ENCODE peak calls at places on chromosomes 13 and 19, in seven cellular contexts. Y is heart right ventricle, X is tibial artery, I is fibroblast of mammary gland, A is BJ, Z is Peyer's patch, F is lower leg skin. L is an unnamed sample.

GRCh38 chr19:45469835-45470146 is 2.0 kb downstream of the FOSB start:
- DNase-seq in A (no peak), F (no peak), I (no peak), X (no peak), Z (no peak), Y (no peak), L (no peak)

GRCh38 chr13:35785563-35786327 is 309.3 kb upstream of the MAB21L1 start:
- DNase-seq in F (no peak), X (no peak), A (no peak), Z (no peak), I (no peak), Y (no peak), L (no peak)

GRCh38 chr13:44694842-44695241 is 118.7 kb upstream of the TSC22D1 start:
- DNase-seq in A (no peak), I (no peak), Z (no peak), X (no peak), F (no peak), Y (no peak), L (no peak)

GRCh38 chr13:113499936-113500335 is 9.4 kb upstream of the DCUN1D2 start:
- DNase-seq in Y (no peak), Z (no peak), I (peak), F (no peak), X (no peak), A (peak), L (no peak)

GRCh38 chr19:39499082-39499642 is 415 bp downstream of the DLL3 start:
- DNase-seq in Y (no peak), I (no peak), Z (no peak), A (no peak), X (no peak), F (no peak), L (no peak)

GRCh38 chr19:39310558-39311311 is 9.9 kb downstream of the LRFN1 start:
- DNase-seq in Z (no peak), Y (no peak), F (no peak), X (no peak), I (no peak), A (no peak), L (no peak)

GRCh38 chr19:42323852-42324654 is 1.4 kb upstream of the MEGF8 start:
- DNase-seq in Y (no peak), I (no peak), F (no peak), X (no peak), A (no peak), Z (no peak), L (no peak)

GRCh38 chr19:46828484-46828883 is 22.2 kb downstream of the AP2S1 start:
- DNase-seq in A (no peak), X (no peak), I (peak), F (no peak), Z (no peak), Y (no peak), L (no peak)

GRCh38 chr19:4891066-4891465 is 11.6 kb downstream of the ARRDC5 start:
- DNase-seq in Z (no peak), A (no peak), Y (peak), I (no peak), X (no peak), F (no peak), L (no peak)

DNA sequence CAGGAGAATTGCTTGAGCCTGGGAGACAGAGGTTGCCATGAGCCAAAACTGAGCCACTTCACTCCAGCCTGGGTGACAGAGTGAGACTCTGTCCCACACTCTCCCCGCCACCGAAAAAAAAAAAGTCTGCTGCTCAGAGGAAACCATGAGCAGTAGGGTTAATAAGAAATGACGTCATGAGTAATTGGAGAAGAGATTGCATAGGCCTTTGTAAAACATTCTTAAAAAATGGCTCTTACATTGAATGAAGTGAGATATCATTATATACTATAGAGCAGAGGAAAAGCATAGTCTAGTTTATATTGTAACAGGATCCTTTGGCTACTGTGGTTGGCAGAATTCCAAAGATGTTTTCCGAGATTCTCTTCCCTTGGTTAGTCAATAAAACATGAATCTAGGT is 228.2 kb downstream of the PCDH20 start:
- DNase-seq in I (no peak), Z (no peak), Y (no peak), X (no peak), A (no peak), F (no peak), L (no peak)
- TF ChIP-seq CTCF in I (no peak), Z (no peak), Y (no peak), X (no peak), A (no peak), F (no peak), L (no peak)

DNA sequence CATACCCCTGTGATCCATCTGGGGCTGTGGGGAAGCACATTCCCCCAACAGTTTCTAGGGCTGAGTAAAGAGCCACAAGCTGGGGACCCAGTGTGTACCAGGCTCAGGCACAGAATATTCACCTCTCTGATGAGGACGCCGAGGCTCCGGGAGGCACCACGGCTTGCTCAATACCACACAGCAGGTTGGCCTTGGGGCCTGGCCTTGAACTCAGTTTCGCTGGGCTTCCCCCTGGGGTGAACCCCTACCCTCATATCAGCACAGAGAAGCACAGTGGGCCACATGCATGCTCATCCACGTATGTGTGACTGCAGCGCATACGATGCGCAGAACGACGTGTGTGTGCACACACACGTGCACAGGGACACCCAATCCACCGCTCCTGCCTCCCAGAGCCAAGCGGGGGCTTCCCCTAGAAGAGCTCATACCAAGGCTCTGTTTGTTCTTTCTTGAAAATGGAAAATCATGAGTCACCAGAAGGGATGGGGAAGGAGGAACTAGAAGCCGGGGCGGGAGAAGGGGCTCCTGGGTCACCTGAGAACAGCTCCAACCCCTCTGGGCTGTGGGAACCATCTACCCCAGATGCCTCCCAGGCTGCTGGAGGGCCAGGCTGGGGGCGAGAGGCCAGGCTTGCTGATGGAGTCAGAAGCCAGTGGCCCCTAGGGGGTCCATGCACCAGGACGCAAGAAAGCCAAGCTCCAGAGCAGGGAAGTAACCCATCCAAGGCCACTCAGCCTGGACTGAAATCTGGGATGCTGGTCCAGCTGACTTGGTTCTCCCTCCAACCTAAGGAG is 4.9 kb upstream of the PDE4C start:
- DNase-seq in I (no peak), F (no peak), A (no peak), X (no peak), Z (no peak), Y (no peak), L (no peak)
- H3K4me3 ChIP-seq in I (no peak), F (no peak), A (no peak), X (no peak), Z (no peak), Y (no peak), L (no peak)

GRCh38 chr19:16197622-16198362 is at the start of gene AP1M1:
- DNase-seq in Y (peak), I (peak), F (peak), X (peak), A (peak), Z (peak), L (peak)
- TF ChIP-seq CTCF in Y (no peak), I (no peak), F (no peak), X (no peak), A (no peak), Z (no peak), L (no peak)

GRCh38 chr19:2109278-2109864 is 12.7 kb downstream of the IZUMO4 start:
- DNase-seq in X (no peak), A (no peak), I (no peak), Z (no peak), Y (no peak), F (no peak), L (no peak)

GRCh38 chr19:2111886-2112285 is 15.2 kb downstream of the IZUMO4 start:
- DNase-seq in Y (no peak), F (no peak), I (no peak), X (no peak), A (no peak), Z (no peak), L (no peak)

GRCh38 chr19:2110822-2111221 is 14.1 kb downstream of the IZUMO4 start:
- DNase-seq in Y (no peak), I (no peak), A (no peak), X (no peak), F (no peak), Z (no peak), L (no peak)

GRCh38 chr19:2111425-2111824 is 14.7 kb downstream of the IZUMO4 start:
- DNase-seq in A (no peak), I (no peak), Y (no peak), F (no peak), X (no peak), Z (no peak), L (no peak)

DNA sequence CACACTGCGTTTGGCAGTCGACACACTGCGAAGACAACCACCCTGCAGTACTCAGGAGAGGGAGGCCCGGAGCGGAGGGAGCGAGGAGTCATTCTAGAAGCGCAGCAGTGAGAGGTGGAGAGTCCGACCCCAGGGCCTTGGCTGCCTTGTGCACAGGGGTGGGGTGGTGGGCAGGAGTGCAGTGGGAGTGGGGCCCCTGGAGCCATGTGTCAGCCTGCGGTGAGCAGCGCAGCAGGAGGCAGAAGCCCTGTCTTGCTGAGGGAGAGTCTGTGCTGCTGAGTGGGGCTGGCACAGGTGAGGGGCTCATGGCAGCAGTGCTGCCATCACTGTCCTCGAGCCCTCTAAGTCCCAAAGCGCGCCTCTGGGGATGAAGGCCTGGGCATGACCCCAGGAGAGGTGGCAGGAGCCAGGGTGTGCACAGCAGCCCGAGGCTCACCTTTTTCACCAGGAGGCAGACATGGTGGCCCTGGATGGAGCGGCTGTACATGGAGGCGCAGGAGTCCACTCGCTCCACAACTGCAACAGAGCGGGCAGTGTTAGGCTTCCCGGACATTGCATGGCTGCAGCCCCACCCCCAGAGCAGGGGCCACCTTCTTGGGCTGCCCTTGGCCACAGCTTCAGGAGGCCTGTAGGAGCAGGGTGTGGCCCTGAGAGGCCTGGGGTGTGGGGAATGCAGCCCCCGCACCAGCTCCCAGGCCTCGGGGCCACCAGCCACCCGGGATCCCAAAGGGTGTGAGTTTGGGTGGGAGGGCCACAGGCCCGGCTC is 11.7 kb downstream of the IZUMO4 start:
- DNase-seq in F (no peak), Z (no peak), X (no peak), Y (no peak), A (no peak), I (no peak), L (no peak)
- H3K4me3 ChIP-seq in F (no peak), Z (no peak), X (no peak), Y (no peak), A (no peak), I (no peak), L (no peak)

GRCh38 chr13:49219647-49220034 is 497 bp upstream of the MLNR start:
- DNase-seq in Z (no peak), Y (no peak), I (no peak), F (no peak), X (no peak), A (no peak), L (no peak)

GRCh38 chr13:49220856-49221614 is 897 bp downstream of the MLNR start:
- DNase-seq in Y (peak), F (no peak), I (peak), Z (no peak), A (no peak), X (no peak), L (no peak)

GRCh38 chr13:49217962-49218492 is 2.1 kb upstream of the MLNR start:
- DNase-seq in Y (no peak), I (no peak), X (no peak), Z (no peak), A (no peak), F (no peak), L (no peak)

GRCh38 chr13:49218493-49219051 is 1.6 kb upstream of the MLNR start:
- DNase-seq in X (no peak), I (no peak), Y (no peak), Z (no peak), A (no peak), F (no peak), L (no peak)

DNA sequence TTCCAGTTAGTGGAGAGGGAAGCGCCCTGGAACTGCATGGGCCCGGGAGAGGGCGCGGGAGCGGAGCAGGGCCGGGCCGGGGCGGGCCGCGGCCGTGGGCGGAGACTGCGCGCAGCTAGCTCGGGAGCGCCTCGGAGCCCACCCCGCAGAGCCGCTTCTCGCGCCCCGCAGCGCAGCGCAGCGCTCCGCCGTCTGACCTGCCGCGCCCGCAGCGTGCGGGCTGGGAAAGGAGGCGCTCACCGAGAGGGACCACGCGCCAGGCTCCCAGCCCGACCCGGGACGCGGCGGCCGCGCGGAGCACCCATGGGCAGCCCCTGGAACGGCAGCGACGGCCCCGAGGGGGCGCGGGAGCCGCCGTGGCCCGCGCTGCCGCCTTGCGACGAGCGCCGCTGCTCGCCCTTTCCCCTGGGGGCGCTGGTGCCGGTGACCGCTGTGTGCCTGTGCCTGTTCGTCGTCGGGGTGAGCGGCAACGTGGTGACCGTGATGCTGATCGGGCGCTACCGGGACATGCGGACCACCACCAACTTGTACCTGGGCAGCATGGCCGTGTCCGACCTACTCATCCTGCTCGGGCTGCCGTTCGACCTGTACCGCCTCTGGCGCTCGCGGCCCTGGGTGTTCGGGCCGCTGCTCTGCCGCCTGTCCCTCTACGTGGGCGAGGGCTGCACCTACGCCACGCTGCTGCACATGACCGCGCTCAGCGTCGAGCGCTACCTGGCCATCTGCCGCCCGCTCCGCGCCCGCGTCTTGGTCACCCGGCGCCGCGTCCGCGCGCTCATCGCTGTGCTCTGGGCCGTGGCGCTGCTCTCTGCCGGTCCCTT is at the start of gene MLNR:
- DNase-seq in X (no peak), Z (peak), A (no peak), I (peak), Y (peak), F (no peak), L (no peak)
- TF ChIP-seq CTCF in X (no peak), Z (peak), A (no peak), I (no peak), Y (peak), F (no peak), L (no peak)

GRCh38 chr19:1507192-1507660 is 5.6 kb downstream of the ADAMTSL5 start:
- DNase-seq in I (no peak), X (no peak), A (no peak), Z (no peak), F (no peak), Y (no peak), L (no peak)
- H3K4me3 ChIP-seq in I (peak), X (peak), A (peak), Z (peak), F (no peak), Y (peak), L (peak)

GRCh38 chr13:98879127-98879520 is 98.7 kb downstream of the DOCK9 start:
- DNase-seq in Z (no peak), I (no peak), X (no peak), Y (no peak), A (no peak), F (no peak), L (no peak)
- TF ChIP-seq CTCF in Z (no peak), I (peak), X (no peak), Y (no peak), A (no peak), F (no peak), L (no peak)

GRCh38 chr19:32097620-32098019 is 247.8 kb upstream of the ZNF507 start:
- DNase-seq in I (no peak), Z (no peak), F (no peak), A (no peak), X (no peak), Y (no peak), L (no peak)

GRCh38 chr19:32101206-32101605 is 244.2 kb upstream of the ZNF507 start:
- DNase-seq in I (no peak), A (no peak), Y (no peak), Z (no peak), F (no peak), X (no peak), L (no peak)

GRCh38 chr19:32104465-32105235 is 240.8 kb upstream of the ZNF507 start:
- DNase-seq in Z (no peak), X (no peak), A (no peak), F (no peak), I (no peak), Y (no peak), L (no peak)

DNA sequence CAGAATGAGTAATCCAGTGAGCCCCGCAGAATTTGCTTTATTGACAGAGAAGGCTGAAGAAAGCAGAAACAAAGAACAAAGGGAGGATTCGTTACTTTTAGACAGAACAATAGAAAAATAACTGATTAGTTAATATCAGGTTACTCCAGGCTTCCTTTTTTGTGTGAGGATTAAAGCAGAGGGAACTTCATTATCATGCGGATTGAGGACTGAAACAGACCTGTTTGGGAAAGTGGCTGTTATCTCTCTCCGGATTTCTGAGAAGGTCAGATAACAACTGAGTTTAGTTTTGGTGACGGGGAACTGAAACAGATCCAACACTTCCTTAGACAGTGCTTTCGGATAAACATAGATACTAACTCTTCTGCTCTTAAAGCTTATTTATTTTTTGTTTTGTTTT is 246.5 kb upstream of the ZNF507 start:
- DNase-seq in Y (no peak), A (no peak), X (no peak), Z (no peak), I (no peak), F (no peak), L (no peak)
- H3K4me3 ChIP-seq in Y (no peak), A (no peak), X (no peak), Z (no peak), I (no peak), F (no peak), L (no peak)

GRCh38 chr19:48637449-48637947 is 319 bp upstream of the DBP start:
- DNase-seq in F (peak), X (peak), Z (peak), A (peak), I (peak), Y (peak), L (peak)

GRCh38 chr19:48636859-48637448 is at the start of gene DBP:
- DNase-seq in Z (no peak), I (no peak), A (no peak), F (no peak), Y (no peak), X (peak), L (no peak)

GRCh38 chr19:48638831-48639381 is 1.7 kb upstream of the DBP start:
- DNase-seq in Y (no peak), Z (no peak), A (no peak), F (no peak), I (no peak), X (no peak), L (no peak)

GRCh38 chr19:48639483-48640375 is 2.5 kb upstream of the DBP start:
- DNase-seq in F (no peak), X (no peak), Y (no peak), I (no peak), A (no peak), Z (peak), L (no peak)

GRCh38 chr19:48637948-48638830 is 1.0 kb upstream of the DBP start:
- DNase-seq in Z (peak), F (peak), I (peak), X (peak), A (peak), Y (peak), L (peak)
- TF ChIP-seq CTCF in Z (no peak), F (no peak), I (no peak), X (no peak), A (peak), Y (no peak), L (peak)

DNA sequence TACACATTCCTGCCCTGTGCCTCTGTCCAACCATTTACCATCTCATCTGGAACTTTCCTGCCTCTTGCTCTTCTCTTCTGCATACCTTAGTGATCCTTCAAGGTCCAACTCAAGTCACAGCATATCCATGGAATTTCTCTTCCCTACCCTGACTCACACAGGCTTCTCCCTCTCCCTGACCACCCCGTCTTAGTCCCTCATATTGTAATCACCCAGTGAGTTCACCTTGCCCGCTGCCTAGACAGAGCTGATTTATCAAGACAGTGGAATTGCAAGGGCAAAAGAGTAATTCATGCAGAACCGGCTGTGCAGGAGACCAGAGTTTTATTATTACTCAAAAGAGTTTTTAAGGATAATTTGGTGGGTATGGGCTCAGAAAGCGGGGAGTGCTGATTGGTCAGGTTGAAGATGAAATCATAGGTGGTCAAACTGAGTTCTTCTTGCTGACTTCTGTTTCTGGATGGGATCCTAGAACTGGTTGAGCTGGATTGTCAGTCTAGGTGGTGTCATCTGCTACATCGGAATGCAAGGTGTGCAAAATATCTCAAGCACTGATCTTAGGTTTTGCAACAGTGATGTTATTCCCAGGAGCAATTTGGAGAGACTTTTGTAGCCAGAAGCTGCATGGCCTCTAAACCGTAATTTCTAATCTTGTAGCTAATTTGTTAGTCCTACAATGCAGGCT is 67.2 kb downstream of the HSPH1 start:
- DNase-seq in Z (no peak), Y (no peak), X (no peak), A (no peak), I (no peak), F (no peak), L (no peak)
- H3K4me3 ChIP-seq in Z (no peak), Y (no peak), X (no peak), A (no peak), I (no peak), F (no peak), L (no peak)

L was measured in AG04449.